ENCODE peak calls at places on chromosomes 5 and 9, in seven cellular contexts. One of them, this sample, is unnamed.

GRCh38 chr9:124551472-124552339 is 44.5 kb upstream of the NR5A1 start:
- DNase-seq in foreskin fibroblast: peak; percentile 77
- DNase-seq in cardiac muscle cell: peak; percentile 76
- DNase-seq in mammary epithelial cell: peak; percentile 76
- DNase-seq in coronary artery: no peak
- DNase-seq in PC-3: peak; percentile 64
- DNase-seq in trophoblast cell: peak; percentile 73
- DNase-seq in this sample: peak; percentile 64

GRCh38 chr5:73822989-73823339 is 197.0 kb downstream of the ARHGEF28 start:
- DNase-seq in foreskin fibroblast: peak; percentile 28
- DNase-seq in cardiac muscle cell: peak; percentile 17
- DNase-seq in mammary epithelial cell: peak; percentile 78
- DNase-seq in coronary artery: no peak
- DNase-seq in PC-3: peak; percentile 76
- DNase-seq in trophoblast cell: no peak
- DNase-seq in this sample: no peak

GRCh38 chr5:123438902-123439301 is 15.7 kb upstream of the CEP120 start:
- DNase-seq in foreskin fibroblast: peak; percentile 60
- DNase-seq in cardiac muscle cell: no peak
- DNase-seq in mammary epithelial cell: peak; percentile 39
- DNase-seq in coronary artery: no peak
- DNase-seq in PC-3: peak; percentile 53
- DNase-seq in trophoblast cell: no peak
- DNase-seq in this sample: no peak

GRCh38 chr5:36414869-36415282 is 113.2 kb upstream of the RANBP3L start:
- DNase-seq in foreskin fibroblast: peak; percentile 69
- DNase-seq in cardiac muscle cell: peak; percentile 75
- DNase-seq in mammary epithelial cell: peak; percentile 60
- DNase-seq in coronary artery: no peak
- DNase-seq in PC-3: peak; percentile 88
- DNase-seq in trophoblast cell: peak; percentile 78
- DNase-seq in this sample: peak; percentile 60

GRCh38 chr5:147190236-147190815 is 44.5 kb upstream of the STK32A start:
- DNase-seq in foreskin fibroblast: no peak
- DNase-seq in cardiac muscle cell: peak; percentile 26
- DNase-seq in mammary epithelial cell: peak; percentile 42
- DNase-seq in coronary artery: no peak
- DNase-seq in PC-3: no peak
- DNase-seq in trophoblast cell: no peak
- DNase-seq in this sample: no peak

GRCh38 chr9:88593537-88594185 is 58.7 kb downstream of the NXNL2 start:
- DNase-seq in foreskin fibroblast: peak; percentile 87
- DNase-seq in cardiac muscle cell: peak; percentile 80
- DNase-seq in mammary epithelial cell: peak; percentile 28
- DNase-seq in coronary artery: no peak
- DNase-seq in PC-3: peak; percentile 63
- DNase-seq in trophoblast cell: peak; percentile 73
- DNase-seq in this sample: peak; percentile 53

GRCh38 chr5:158068964-158069363 is 210.0 kb upstream of the CLINT1 start:
- DNase-seq in foreskin fibroblast: no peak
- DNase-seq in cardiac muscle cell: no peak
- DNase-seq in mammary epithelial cell: no peak
- DNase-seq in coronary artery: no peak
- DNase-seq in PC-3: no peak
- DNase-seq in trophoblast cell: no peak
- DNase-seq in this sample: no peak

GRCh38 chr9:9754186-9754585 is 858.6 kb downstream of the PTPRD start:
- DNase-seq in foreskin fibroblast: peak; percentile 26
- DNase-seq in cardiac muscle cell: no peak
- DNase-seq in mammary epithelial cell: no peak
- DNase-seq in coronary artery: no peak
- DNase-seq in PC-3: peak; percentile 26
- DNase-seq in trophoblast cell: no peak
- DNase-seq in this sample: no peak

GRCh38 chr9:137303893-137304382 is 1.9 kb upstream of the NRARP start:
- DNase-seq in foreskin fibroblast: no peak
- DNase-seq in cardiac muscle cell: no peak
- DNase-seq in mammary epithelial cell: no peak
- DNase-seq in coronary artery: no peak
- DNase-seq in PC-3: no peak
- DNase-seq in trophoblast cell: no peak
- DNase-seq in this sample: peak; percentile 88

GRCh38 chr9:129761901-129762359 is 9.1 kb upstream of the PTGES start:
- DNase-seq in foreskin fibroblast: peak; percentile 93
- DNase-seq in cardiac muscle cell: peak; percentile 89
- DNase-seq in mammary epithelial cell: no peak
- DNase-seq in coronary artery: no peak
- DNase-seq in PC-3: peak; percentile 35
- DNase-seq in trophoblast cell: peak; percentile 83
- DNase-seq in this sample: peak; percentile 43

GRCh38 chr9:27888661-27889295 is 315.5 kb upstream of the C9orf72 start:
- DNase-seq in foreskin fibroblast: no peak
- DNase-seq in cardiac muscle cell: peak; percentile 2
- DNase-seq in mammary epithelial cell: peak; percentile 35
- DNase-seq in coronary artery: no peak
- DNase-seq in PC-3: peak; percentile 60
- DNase-seq in trophoblast cell: peak; percentile 61
- DNase-seq in this sample: no peak

GRCh38 chr9:2621678-2622360 is at the start of gene VLDLR:
- DNase-seq in foreskin fibroblast: peak; percentile 71
- DNase-seq in cardiac muscle cell: peak; percentile 39
- DNase-seq in mammary epithelial cell: peak; percentile 46
- DNase-seq in coronary artery: peak; percentile 74
- DNase-seq in PC-3: no peak
- DNase-seq in trophoblast cell: peak; percentile 43
- DNase-seq in this sample: peak; percentile 45

GRCh38 chr5:11468334-11469039 is 435.8 kb downstream of the CTNND2 start:
- DNase-seq in foreskin fibroblast: no peak
- DNase-seq in cardiac muscle cell: no peak
- DNase-seq in mammary epithelial cell: peak; percentile 0
- DNase-seq in coronary artery: no peak
- DNase-seq in PC-3: peak; percentile 64
- DNase-seq in trophoblast cell: peak; percentile 49
- DNase-seq in this sample: no peak

DNA sequence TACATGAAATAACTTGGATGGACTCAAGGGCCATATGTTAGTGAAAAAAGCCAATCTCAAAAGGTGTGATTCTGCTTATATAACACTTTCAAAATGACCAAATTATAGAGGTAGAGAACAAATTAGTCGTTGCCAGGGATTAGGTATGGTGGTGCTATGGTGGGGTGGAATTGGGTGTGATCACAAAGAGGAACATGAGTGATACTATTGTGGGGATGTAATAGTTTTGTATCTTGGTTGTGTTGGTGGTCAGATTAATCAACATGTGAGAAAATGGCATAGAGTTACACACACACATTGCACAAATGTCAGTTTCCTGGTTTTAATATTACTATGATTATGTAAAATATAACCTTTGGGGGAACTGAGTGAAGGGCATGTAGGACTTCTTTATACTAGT is 31.9 kb downstream of the CAMK4 start:
- DNase-seq in foreskin fibroblast: no peak
- DNase-seq in cardiac muscle cell: no peak
- DNase-seq in mammary epithelial cell: no peak
- DNase-seq in coronary artery: no peak
- DNase-seq in PC-3: no peak
- DNase-seq in trophoblast cell: no peak
- DNase-seq in this sample: no peak
- H3K4me3 ChIP-seq in foreskin fibroblast: no peak overlapping the region
- H3K4me3 ChIP-seq in cardiac muscle cell: no peak overlapping the region
- H3K4me3 ChIP-seq in mammary epithelial cell: no peak overlapping the region
- H3K4me3 ChIP-seq in coronary artery: no peak overlapping the region
- H3K4me3 ChIP-seq in PC-3: no peak overlapping the region
- H3K4me3 ChIP-seq in trophoblast cell: no peak overlapping the region
- H3K4me3 ChIP-seq in this sample: no peak overlapping the region

GRCh38 chr5:27402828-27403227 is 364.4 kb upstream of the CDH9 start:
- DNase-seq in foreskin fibroblast: no peak
- DNase-seq in cardiac muscle cell: no peak
- DNase-seq in mammary epithelial cell: no peak
- DNase-seq in coronary artery: no peak
- DNase-seq in PC-3: no peak
- DNase-seq in trophoblast cell: no peak
- DNase-seq in this sample: peak; percentile 1
- H3K4me3 ChIP-seq in foreskin fibroblast: no peak overlapping the region
- H3K4me3 ChIP-seq in cardiac muscle cell: no peak overlapping the region
- H3K4me3 ChIP-seq in mammary epithelial cell: peak overlapping the region; percentile 84
- H3K4me3 ChIP-seq in coronary artery: no peak overlapping the region
- H3K4me3 ChIP-seq in PC-3: peak overlapping the region; percentile 76
- H3K4me3 ChIP-seq in trophoblast cell: no peak overlapping the region
- H3K4me3 ChIP-seq in this sample: no peak overlapping the region

GRCh38 chr5:95725937-95726810 is 5.0 kb upstream of the RHOBTB3 start:
- DNase-seq in foreskin fibroblast: peak; percentile 46
- DNase-seq in cardiac muscle cell: peak; percentile 46
- DNase-seq in mammary epithelial cell: no peak
- DNase-seq in coronary artery: no peak
- DNase-seq in PC-3: no peak
- DNase-seq in trophoblast cell: peak; percentile 73
- DNase-seq in this sample: no peak
- H3K4me3 ChIP-seq in foreskin fibroblast: no peak overlapping the region
- H3K4me3 ChIP-seq in cardiac muscle cell: no peak overlapping the region
- H3K4me3 ChIP-seq in mammary epithelial cell: no peak overlapping the region
- H3K4me3 ChIP-seq in coronary artery: peak overlapping the region; percentile 3
- H3K4me3 ChIP-seq in PC-3: no peak overlapping the region
- H3K4me3 ChIP-seq in trophoblast cell: no peak overlapping the region
- H3K4me3 ChIP-seq in this sample: no peak overlapping the region

DNA sequence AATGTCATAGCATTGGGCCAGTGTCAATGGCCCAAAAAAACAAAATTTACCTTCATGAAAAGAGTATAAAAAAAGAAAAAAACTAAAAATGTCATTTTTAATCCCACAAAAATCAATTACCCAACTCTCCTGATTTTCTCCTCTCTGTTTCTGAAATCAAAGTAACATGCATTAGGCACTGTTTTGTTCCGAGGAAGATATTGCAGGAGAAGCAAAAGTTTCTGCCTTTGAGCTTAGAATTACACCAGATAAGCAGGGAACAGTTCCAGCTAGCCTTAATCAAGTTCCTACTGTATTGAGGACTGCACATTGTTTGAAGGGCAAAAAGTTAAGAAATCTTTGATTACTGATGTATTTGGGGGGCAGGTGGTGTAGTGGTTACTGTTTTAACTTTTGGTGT is 1.1 kb upstream of the PRKAA1 start:
- DNase-seq in foreskin fibroblast: peak; percentile 51
- DNase-seq in cardiac muscle cell: peak; percentile 48
- DNase-seq in mammary epithelial cell: no peak
- DNase-seq in coronary artery: no peak
- DNase-seq in PC-3: peak; percentile 14
- DNase-seq in trophoblast cell: no peak
- DNase-seq in this sample: peak; percentile 22
- H3K4me3 ChIP-seq in foreskin fibroblast: peak overlapping the region; percentile 95
- H3K4me3 ChIP-seq in cardiac muscle cell: peak overlapping the region; percentile 87
- H3K4me3 ChIP-seq in mammary epithelial cell: peak overlapping the region; percentile 92
- H3K4me3 ChIP-seq in coronary artery: peak overlapping the region; percentile 99
- H3K4me3 ChIP-seq in PC-3: peak overlapping the region; percentile 83
- H3K4me3 ChIP-seq in trophoblast cell: no peak overlapping the region
- H3K4me3 ChIP-seq in this sample: peak overlapping the region; percentile 94

DNA sequence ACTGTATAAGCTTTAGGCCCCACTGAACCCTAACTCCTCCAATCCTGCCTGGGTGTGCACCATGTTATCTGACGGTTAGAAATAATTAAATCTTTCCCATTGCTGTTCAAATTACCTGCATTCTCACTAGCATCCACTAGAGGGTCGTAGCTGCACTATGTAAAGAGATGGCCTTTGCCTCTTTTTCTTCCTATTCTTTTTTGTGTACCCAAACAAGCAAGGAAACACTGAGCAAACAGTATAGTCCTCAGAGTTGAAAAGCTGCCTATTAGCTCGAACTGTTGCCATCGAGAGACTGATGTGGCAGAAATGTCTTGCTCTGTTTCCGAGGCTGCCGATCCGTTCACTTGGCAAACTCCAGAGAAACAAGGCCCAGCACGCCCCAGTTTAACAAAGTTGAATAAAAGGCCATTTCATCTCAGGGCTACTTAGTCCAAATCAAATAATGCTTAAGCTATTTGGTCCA is 163.8 kb upstream of the TRPM3 start:
- DNase-seq in foreskin fibroblast: peak; percentile 79
- DNase-seq in cardiac muscle cell: peak; percentile 75
- DNase-seq in mammary epithelial cell: peak; percentile 46
- DNase-seq in coronary artery: no peak
- DNase-seq in PC-3: peak; percentile 72
- DNase-seq in trophoblast cell: peak; percentile 89
- DNase-seq in this sample: peak; percentile 38
- H3K4me3 ChIP-seq in foreskin fibroblast: no peak overlapping the region
- H3K4me3 ChIP-seq in cardiac muscle cell: no peak overlapping the region
- H3K4me3 ChIP-seq in mammary epithelial cell: no peak overlapping the region
- H3K4me3 ChIP-seq in coronary artery: no peak overlapping the region
- H3K4me3 ChIP-seq in PC-3: no peak overlapping the region
- H3K4me3 ChIP-seq in trophoblast cell: no peak overlapping the region
- H3K4me3 ChIP-seq in this sample: no peak overlapping the region

GRCh38 chr5:17178316-17178715 is 39.1 kb upstream of the BASP1 start:
- DNase-seq in foreskin fibroblast: no peak
- DNase-seq in cardiac muscle cell: no peak
- DNase-seq in mammary epithelial cell: no peak
- DNase-seq in coronary artery: no peak
- DNase-seq in PC-3: no peak
- DNase-seq in trophoblast cell: peak; percentile 47
- DNase-seq in this sample: no peak

GRCh38 chr5:17180957-17181723 is 36.3 kb upstream of the BASP1 start:
- DNase-seq in foreskin fibroblast: peak; percentile 92
- DNase-seq in cardiac muscle cell: peak; percentile 95
- DNase-seq in mammary epithelial cell: peak; percentile 99
- DNase-seq in coronary artery: no peak
- DNase-seq in PC-3: peak; percentile 95
- DNase-seq in trophoblast cell: peak; percentile 98
- DNase-seq in this sample: no peak

GRCh38 chr5:17182494-17182893 is 34.9 kb upstream of the BASP1 start:
- DNase-seq in foreskin fibroblast: peak; percentile 19
- DNase-seq in cardiac muscle cell: no peak
- DNase-seq in mammary epithelial cell: peak; percentile 85
- DNase-seq in coronary artery: no peak
- DNase-seq in PC-3: peak; percentile 71
- DNase-seq in trophoblast cell: peak; percentile 23
- DNase-seq in this sample: no peak

GRCh38 chr5:17182966-17183365 is 34.5 kb upstream of the BASP1 start:
- DNase-seq in foreskin fibroblast: no peak
- DNase-seq in cardiac muscle cell: no peak
- DNase-seq in mammary epithelial cell: no peak
- DNase-seq in coronary artery: no peak
- DNase-seq in PC-3: no peak
- DNase-seq in trophoblast cell: no peak
- DNase-seq in this sample: no peak

GRCh38 chr5:17180330-17180843 is 37.0 kb upstream of the BASP1 start:
- DNase-seq in foreskin fibroblast: no peak
- DNase-seq in cardiac muscle cell: no peak
- DNase-seq in mammary epithelial cell: peak; percentile 39
- DNase-seq in coronary artery: no peak
- DNase-seq in PC-3: no peak
- DNase-seq in trophoblast cell: peak; percentile 41
- DNase-seq in this sample: no peak
- H3K4me3 ChIP-seq in foreskin fibroblast: no peak overlapping the region
- H3K4me3 ChIP-seq in cardiac muscle cell: no peak overlapping the region
- H3K4me3 ChIP-seq in mammary epithelial cell: no peak overlapping the region
- H3K4me3 ChIP-seq in coronary artery: no peak overlapping the region
- H3K4me3 ChIP-seq in PC-3: no peak overlapping the region
- H3K4me3 ChIP-seq in trophoblast cell: no peak overlapping the region
- H3K4me3 ChIP-seq in this sample: no peak overlapping the region

GRCh38 chr5:163914911-163915310 is 409.5 kb downstream of the MAT2B start:
- DNase-seq in foreskin fibroblast: no peak
- DNase-seq in cardiac muscle cell: no peak
- DNase-seq in mammary epithelial cell: no peak
- DNase-seq in coronary artery: no peak
- DNase-seq in PC-3: no peak
- DNase-seq in trophoblast cell: peak; percentile 37
- DNase-seq in this sample: no peak
- H3K4me3 ChIP-seq in foreskin fibroblast: no peak overlapping the region
- H3K4me3 ChIP-seq in cardiac muscle cell: no peak overlapping the region
- H3K4me3 ChIP-seq in mammary epithelial cell: no peak overlapping the region
- H3K4me3 ChIP-seq in coronary artery: no peak overlapping the region
- H3K4me3 ChIP-seq in PC-3: no peak overlapping the region
- H3K4me3 ChIP-seq in trophoblast cell: no peak overlapping the region
- H3K4me3 ChIP-seq in this sample: no peak overlapping the region